ENCODE peak calls at places on chromosome 3, in four cellular contexts. D, F, B and A are unnamed samples.

GRCh38 chr3:188338081-188338480 is 184.1 kb downstream of the LPP start:
- DNase-seq in B (no peak), F (no peak), D (no peak), A (no peak)

GRCh38 chr3:112881891-112882290 is 35.2 kb upstream of the CD200R1L start:
- DNase-seq in F (no peak), B (no peak), D (no peak), A (no peak)

GRCh38 chr3:77672016-77672415 is 632.1 kb downstream of the ROBO2 start:
- DNase-seq in B (no peak), D (no peak), F (no peak), A (no peak)

GRCh38 chr3:124688580-124689454 is 41.4 kb upstream of the UMPS start:
- DNase-seq in D (peak), B (peak), F (peak), A (peak)

GRCh38 chr3:120604382-120604781 is 8.2 kb downstream of the NDUFB4 start:
- DNase-seq in B (no peak), F (no peak), D (no peak), A (no peak)

GRCh38 chr3:194705761-194706160 is 20.1 kb downstream of the FAM43A start:
- DNase-seq in B (no peak), F (no peak), D (no peak), A (no peak)

GRCh38 chr3:77254967-77255831 is 215.3 kb downstream of the ROBO2 start:
- DNase-seq in B (peak), F (peak), D (no peak), A (no peak)

GRCh38 chr3:15647629-15648167 is 46.2 kb downstream of the BTD start:
- DNase-seq in B (peak), D (no peak), F (no peak), A (no peak)

GRCh38 chr3:5071061-5071460 is 51.0 kb upstream of the ARL8B start:
- DNase-seq in D (no peak), B (peak), F (no peak), A (no peak)

GRCh38 chr3:98058244-98058960 is 23.3 kb upstream of the GABRR3 start:
- DNase-seq in F (no peak), B (no peak), D (no peak), A (no peak)

GRCh38 chr3:43902415-43902814 is 211.7 kb downstream of the ABHD5 start:
- DNase-seq in B (no peak), D (no peak), F (no peak), A (no peak)

GRCh38 chr3:173371848-173372487 is 25.6 kb upstream of the NLGN1 start:
- DNase-seq in D (peak), F (peak), B (peak), A (no peak)

GRCh38 chr3:11170052-11170770 is 15.9 kb downstream of the HRH1 start:
- DNase-seq in D (no peak), F (no peak), B (peak), A (no peak)

GRCh38 chr3:140236836-140237476 is 302.0 kb downstream of the CLSTN2 start:
- DNase-seq in F (no peak), B (no peak), D (no peak), A (no peak)

GRCh38 chr3:161508852-161509477 is 12.4 kb downstream of the OTOL1 start:
- DNase-seq in D (no peak), F (no peak), B (peak), A (no peak)

GRCh38 chr3:51975857-51976549 is 1.1 kb downstream of the ABHD14A start:
- DNase-seq in F (peak), D (peak), B (peak), A (peak)

GRCh38 chr3:108223928-108224327 is 1.7 kb upstream of the IFT57 start:
- DNase-seq in F (no peak), D (no peak), B (peak), A (no peak)

GRCh38 chr3:157922614-157923013 is 183.6 kb downstream of the SHOX2 start:
- DNase-seq in B (no peak), F (no peak), D (no peak), A (no peak)